ENCODE peak calls at places on chromosomes 7 and 10, in four cellular contexts. P is activated CD4-positive, alpha-beta T cell treated with anti-CD3 and anti-CD28 coated beads, Interleukin-2, amount 50 U/mL, for 24 hours; M is epithelial cell of esophagus; E is RPMI8226. B is an unnamed sample.

GRCh38 chr7:93923291-93923690 is 1.8 kb downstream of the GNG11 start:
- DNase-seq in M (no peak), P (no peak), E (no peak), B (no peak)

GRCh38 chr7:155961241-155962190 is 149.3 kb upstream of the SHH start:
- DNase-seq in E (no peak), M (peak), P (peak), B (no peak)

GRCh38 chr7:1563939-1564602 is 5.8 kb downstream of the PSMG3 start:
- DNase-seq in E (no peak), M (peak), P (no peak), B (no peak)

GRCh38 chr7:19442016-19442785 is 266.6 kb downstream of the POLR1F start:
- DNase-seq in M (peak), E (peak), P (no peak), B (peak)

GRCh38 chr7:157461805-157462771 is 125.3 kb downstream of the DNAJB6 start:
- DNase-seq in P (no peak), M (no peak), E (peak), B (no peak)

GRCh38 chr7:44559485-44559884 is 14.2 kb downstream of the DDX56 start:
- DNase-seq in M (no peak), P (no peak), E (no peak), B (no peak)

GRCh38 chr10:22229756-22230330 is 12.0 kb upstream of the EBLN1 start:
- DNase-seq in M (no peak), E (no peak), P (no peak), B (no peak)

GRCh38 chr10:96637709-96638108 is 50.9 kb upstream of the TM9SF3 start:
- DNase-seq in E (no peak), P (no peak), M (no peak), B (no peak)

GRCh38 chr10:70629338-70629737 is 26.8 kb upstream of the PRF1 start:
- DNase-seq in M (no peak), E (no peak), P (no peak), B (no peak)

GRCh38 chr7:84364708-84365107 is 170.1 kb upstream of the SEMA3A start:
- DNase-seq in M (no peak), E (no peak), P (no peak), B (no peak)

GRCh38 chr10:71840177-71840711 is 10.8 kb downstream of the PSAP start:
- DNase-seq in P (no peak), E (no peak), M (peak), B (peak)

GRCh38 chr10:49194212-49194920 is 6.2 kb upstream of the TMEM273 start:
- DNase-seq in E (no peak), P (no peak), M (no peak), B (no peak)

GRCh38 chr7:71752171-71752935 is 620.4 kb downstream of the GALNT17 start:
- DNase-seq in P (peak), E (peak), M (peak), B (peak)

GRCh38 chr10:3477683-3478082 is 305.1 kb upstream of the PITRM1 start:
- DNase-seq in M (peak), E (no peak), P (no peak), B (no peak)

GRCh38 chr7:66894463-66895080 is 26.5 kb upstream of the TMEM248 start:
- DNase-seq in P (no peak), E (no peak), M (peak), B (peak)

GRCh38 chr7:95840953-95841950 is 68.9 kb downstream of the DYNC1I1 start:
- DNase-seq in E (peak), M (peak), P (no peak), B (no peak)

GRCh38 chr10:61164458-61165160 is 220.6 kb upstream of the RHOBTB1 start:
- DNase-seq in M (peak), P (no peak), E (no peak), B (no peak)

GRCh38 chr7:103851357-103851756 is 138.1 kb downstream of the RELN start:
- DNase-seq in M (peak), E (peak), P (no peak), B (peak)

GRCh38 chr7:106375499-106375898 is 90.7 kb upstream of the NAMPT start:
- DNase-seq in E (no peak), M (no peak), P (no peak), B (no peak)

GRCh38 chr7:106425017-106425719 is 140.4 kb upstream of the NAMPT start:
- DNase-seq in P (peak), M (peak), E (peak), B (no peak)

GRCh38 chr10:118522791-118523498 is 72.5 kb downstream of the PRLHR start:
- DNase-seq in E (no peak), P (no peak), M (peak), B (no peak)

GRCh38 chr10:132164801-132165278 is 21.9 kb upstream of the DPYSL4 start:
- DNase-seq in M (no peak), P (no peak), E (no peak), B (no peak)

GRCh38 chr10:72796042-72796441 is 97.5 kb upstream of the OIT3 start:
- DNase-seq in E (no peak), P (no peak), M (peak), B (no peak)

GRCh38 chr7:88985309-88985708 is 189.8 kb upstream of the TEX47 start:
- DNase-seq in E (no peak), M (no peak), P (no peak), B (no peak)

B was measured in endothelial cell.